ENCODE peak calls at places on chromosomes 3 and 15, in ten cellular contexts. Z, G, R, L, I, N, B, U, Y and H are unnamed samples. For H3K4me1, the result is how much of the 10 kb centered on the place peaks cover.

GRCh38 chr3:179179979-179180758 is 32.0 kb downstream of the PIK3CA start:
- DNase-seq in Z (no peak), G (no peak), R (peak), L (no peak), I (no peak), N (peak), B (no peak), U (peak), Y (no peak), H (no peak)

GRCh38 chr3:143445118-143445517 is 325.5 kb downstream of the CHST2 start:
- DNase-seq in Z (no peak), G (no peak), R (peak), L (no peak), I (no peak), N (peak), B (peak), U (peak), Y (no peak), H (no peak)

GRCh38 chr3:188469228-188469885 is 315.4 kb downstream of the LPP start:
- DNase-seq in Z (no peak), G (peak), R (no peak), L (no peak), I (no peak), N (no peak), B (no peak), U (peak), Y (no peak), H (no peak)

GRCh38 chr3:184526158-184526483 is 35.5 kb upstream of the EPHB3 start:
- DNase-seq in Z (no peak), G (no peak), R (no peak), L (no peak), I (peak), N (no peak), B (no peak), U (no peak), Y (no peak), H (no peak)

GRCh38 chr3:73530030-73530411 is 94.7 kb downstream of the PDZRN3 start:
- DNase-seq in Z (no peak), G (no peak), R (peak), L (no peak), I (no peak), N (no peak), B (no peak), U (peak), Y (no peak), H (no peak)

GRCh38 chr3:99500485-99500884 is 137.9 kb upstream of the COL8A1 start:
- DNase-seq in Z (no peak), G (no peak), R (no peak), L (no peak), I (no peak), N (no peak), B (no peak), U (no peak), Y (no peak), H (no peak)

GRCh38 chr3:141929341-141929995 is 53.0 kb downstream of the ATP1B3 start:
- DNase-seq in Z (no peak), G (no peak), R (no peak), L (no peak), I (no peak), N (no peak), B (no peak), U (no peak), Y (no peak), H (peak)

GRCh38 chr3:48738926-48739616 is 22.1 kb upstream of the IP6K2 start:
- DNase-seq in Z (no peak), G (no peak), R (no peak), L (no peak), I (no peak), N (no peak), B (no peak), U (no peak), Y (no peak), H (no peak)

GRCh38 chr15:60324706-60325438 is 72.9 kb downstream of the ANXA2 start:
- DNase-seq in Z (no peak), G (no peak), R (no peak), L (no peak), I (no peak), N (no peak), B (no peak), U (no peak), Y (no peak), H (no peak)

GRCh38 chr3:42700366-42701288 is 2.0 kb downstream of the HHATL start:
- DNase-seq in Z (no peak), G (peak), R (no peak), L (peak), I (no peak), N (no peak), B (no peak), U (no peak), Y (peak), H (peak)

GRCh38 chr15:101010781-101011180 is 91.6 kb downstream of the LRRK1 start:
- DNase-seq in Z (no peak), G (no peak), R (no peak), L (no peak), I (no peak), N (no peak), B (no peak), U (no peak), Y (no peak), H (peak)

GRCh38 chr15:100663066-100663465 is 60.7 kb downstream of the ASB7 start:
- DNase-seq in Z (no peak), G (no peak), R (no peak), L (no peak), I (peak), N (no peak), B (no peak), U (no peak), Y (no peak), H (no peak)

GRCh38 chr3:82088749-82089148 is 327.3 kb upstream of the GBE1 start:
- DNase-seq in Z (no peak), G (no peak), R (no peak), L (no peak), I (no peak), N (no peak), B (no peak), U (no peak), Y (no peak), H (no peak)

GRCh38 chr3:127044996-127045395 is 62.1 kb downstream of the PLXNA1 start:
- DNase-seq in Z (peak), G (no peak), R (peak), L (peak), I (peak), N (no peak), B (no peak), U (no peak), Y (no peak), H (no peak)

GRCh38 chr3:48222616-48223513 is at the start of gene CAMP:
- DNase-seq in Z (peak), G (peak), R (peak), L (peak), I (no peak), N (peak), B (peak), U (peak), Y (peak), H (peak)

GRCh38 chr3:72538070-72538745 is 310.0 kb downstream of the SHQ1 start:
- DNase-seq in Z (no peak), G (no peak), R (no peak), L (no peak), I (no peak), N (no peak), B (peak), U (no peak), Y (no peak), H (no peak)

GRCh38 chr3:115693868-115694267 is 70.6 kb downstream of the GAP43 start:
- DNase-seq in Z (no peak), G (no peak), R (no peak), L (no peak), I (no peak), N (no peak), B (no peak), U (no peak), Y (no peak), H (no peak)

GRCh38 chr15:84570164-84570692 is 30.6 kb upstream of the ZSCAN2 start:
- DNase-seq in Z (peak), G (peak), R (no peak), L (peak), I (peak), N (peak), B (no peak), U (peak), Y (peak), H (no peak)

GRCh38 chr3:58526124-58526957 is 10.6 kb downstream of the ACOX2 start:
- DNase-seq in Z (no peak), G (no peak), R (peak), L (no peak), I (peak), N (peak), B (no peak), U (peak), Y (no peak), H (peak)

GRCh38 chr3:97102641-97103040 is 288.2 kb downstream of the EPHA6 start:
- DNase-seq in Z (no peak), G (no peak), R (no peak), L (no peak), I (no peak), N (no peak), B (no peak), U (peak), Y (no peak), H (no peak)

GRCh38 chr15:28947241-28947674 is 61.5 kb downstream of the APBA2 start:
- DNase-seq in Z (peak), G (no peak), R (no peak), L (no peak), I (no peak), N (no peak), B (no peak), U (no peak), Y (no peak), H (no peak)

GRCh38 chr15:43527802-43528541 is 10.6 kb downstream of the MAP1A start:
- DNase-seq in Z (no peak), G (no peak), R (no peak), L (no peak), I (no peak), N (no peak), B (no peak), U (no peak), Y (no peak), H (no peak)

GRCh38 chr15:100922192-100923040 is 3.3 kb downstream of the LRRK1 start:
- DNase-seq in Z (no peak), G (no peak), R (no peak), L (no peak), I (no peak), N (no peak), B (no peak), U (no peak), Y (no peak), H (no peak)

GRCh38 chr3:36867810-36868209 is 77.0 kb downstream of the TRANK1 start:
- DNase-seq in Z (no peak), G (no peak), R (no peak), L (no peak), I (peak), N (no peak), B (no peak), U (no peak), Y (no peak), H (no peak)

GRCh38 chr3:181794036-181794790 is 82.5 kb downstream of the SOX2 start:
- DNase-seq in Z (no peak), G (no peak), R (no peak), L (no peak), I (no peak), N (no peak), B (no peak), U (no peak), Y (no peak), H (no peak)

GRCh38 chr3:161316006-161316689 is 55.2 kb downstream of the SPTSSB start:
- DNase-seq in Z (no peak), G (no peak), R (no peak), L (no peak), I (no peak), N (peak), B (no peak), U (peak), Y (no peak), H (no peak)

GRCh38 chr3:184062637-184063036 is 9.8 kb downstream of the HTR3C start:
- DNase-seq in Z (no peak), G (no peak), R (no peak), L (no peak), I (no peak), N (no peak), B (no peak), U (no peak), Y (no peak), H (no peak)

GRCh38 chr3:19183572-19183971 is 35.3 kb downstream of the KCNH8 start:
- DNase-seq in Z (no peak), G (no peak), R (no peak), L (no peak), I (no peak), N (no peak), B (no peak), U (no peak), Y (no peak), H (no peak)

GRCh38 chr15:92881570-92881837 is 18.6 kb upstream of the CHD2 start:
- DNase-seq in Z (no peak), G (no peak), R (no peak), L (no peak), I (no peak), N (no peak), B (no peak), U (no peak), Y (no peak), H (no peak)

GRCh38 chr15:50653156-50653743 is 33.3 kb downstream of the TRPM7 start:
- DNase-seq in Z (no peak), G (no peak), R (no peak), L (no peak), I (no peak), N (peak), B (no peak), U (no peak), Y (no peak), H (no peak)

GRCh38 chr15:38476120-38476519 is 22.2 kb downstream of the FAM98B start:
- DNase-seq in Z (no peak), G (no peak), R (no peak), L (no peak), I (no peak), N (no peak), B (no peak), U (no peak), Y (no peak), H (no peak)

DNA sequence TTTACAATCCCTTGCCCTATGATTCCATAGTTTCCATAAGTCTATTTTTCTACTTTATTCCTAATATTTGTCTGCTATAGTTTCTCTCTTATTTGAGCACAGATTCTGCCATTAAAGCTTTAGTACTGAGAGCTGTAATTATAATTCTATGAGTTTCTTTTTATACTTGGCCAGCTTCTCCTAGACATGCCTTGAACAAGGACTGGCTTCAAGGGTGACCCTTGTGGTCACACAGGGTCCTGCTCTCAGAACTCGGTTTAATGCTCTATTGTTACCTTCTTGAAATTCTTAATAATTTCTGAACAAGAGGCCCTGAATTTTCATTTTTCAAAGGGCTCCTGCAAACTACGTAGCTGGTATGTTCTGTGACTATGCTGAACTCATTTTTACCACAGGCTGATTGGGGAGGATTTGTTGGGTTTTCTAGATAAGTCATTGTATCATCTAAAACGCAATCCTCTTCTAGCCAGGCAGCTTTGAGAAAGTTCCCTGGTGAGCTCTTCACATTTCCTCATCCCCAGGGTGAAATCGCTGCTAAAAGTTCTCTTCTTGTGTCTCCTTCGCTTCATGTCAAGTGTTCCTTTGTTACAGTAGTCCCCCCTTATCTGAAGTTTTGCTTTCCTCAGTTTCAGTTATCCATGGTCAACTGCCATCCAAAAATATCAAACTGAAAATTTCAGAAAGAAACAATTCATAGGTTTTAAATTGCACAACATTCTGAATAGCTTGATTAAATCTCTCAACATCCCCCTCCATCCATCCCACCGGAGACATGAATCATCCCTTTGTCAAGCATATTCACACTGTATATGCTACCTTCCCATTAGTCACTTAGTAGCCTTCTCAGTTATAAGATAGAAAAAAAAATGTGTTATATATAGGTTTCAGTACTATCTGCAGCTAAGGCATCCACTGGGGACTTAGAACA is 12.6 kb upstream of the PLCL2 start:
- DNase-seq in Z (no peak), G (no peak), R (no peak), L (no peak), I (no peak), N (no peak), B (no peak), U (peak), Y (no peak), H (no peak)
- TF ChIP-seq CTCF in Z (no peak), G (no peak), R (no peak), L (no peak), I (peak), N (no peak), B (no peak), U (no peak), Y (no peak), H (no peak)

GRCh38 chr3:52488746-52489145 is 6.4 kb upstream of the STAB1 start:
- DNase-seq in Z (no peak), G (no peak), R (no peak), L (no peak), I (no peak), N (no peak), B (no peak), U (no peak), Y (no peak), H (no peak)
- H3K4me1 ChIP-seq in Z (under half), G (under half), R (under half), L (half or more), I (under half), N (under half), B (under half), U (under half), Y (under half), H (half or more)

GRCh38 chr3:145355175-145355574 is 805.8 kb downstream of the PLOD2 start:
- DNase-seq in Z (no peak), G (no peak), R (no peak), L (no peak), I (no peak), N (no peak), B (no peak), U (no peak), Y (no peak), H (no peak)
- H3K4me3 ChIP-seq in Z (no peak), G (no peak), R (no peak), L (no peak), I (no peak), N (no peak), B (no peak), U (no peak), Y (no peak), H (no peak)

GRCh38 chr3:69178838-69179739 is 56.7 kb upstream of the LMOD3 start:
- DNase-seq in Z (no peak), G (no peak), R (no peak), L (no peak), I (no peak), N (peak), B (no peak), U (peak), Y (no peak), H (no peak)
- TF ChIP-seq CTCF in Z (no peak), G (no peak), R (no peak), L (no peak), I (no peak), N (no peak), B (no peak), U (no peak), Y (no peak), H (no peak)

DNA sequence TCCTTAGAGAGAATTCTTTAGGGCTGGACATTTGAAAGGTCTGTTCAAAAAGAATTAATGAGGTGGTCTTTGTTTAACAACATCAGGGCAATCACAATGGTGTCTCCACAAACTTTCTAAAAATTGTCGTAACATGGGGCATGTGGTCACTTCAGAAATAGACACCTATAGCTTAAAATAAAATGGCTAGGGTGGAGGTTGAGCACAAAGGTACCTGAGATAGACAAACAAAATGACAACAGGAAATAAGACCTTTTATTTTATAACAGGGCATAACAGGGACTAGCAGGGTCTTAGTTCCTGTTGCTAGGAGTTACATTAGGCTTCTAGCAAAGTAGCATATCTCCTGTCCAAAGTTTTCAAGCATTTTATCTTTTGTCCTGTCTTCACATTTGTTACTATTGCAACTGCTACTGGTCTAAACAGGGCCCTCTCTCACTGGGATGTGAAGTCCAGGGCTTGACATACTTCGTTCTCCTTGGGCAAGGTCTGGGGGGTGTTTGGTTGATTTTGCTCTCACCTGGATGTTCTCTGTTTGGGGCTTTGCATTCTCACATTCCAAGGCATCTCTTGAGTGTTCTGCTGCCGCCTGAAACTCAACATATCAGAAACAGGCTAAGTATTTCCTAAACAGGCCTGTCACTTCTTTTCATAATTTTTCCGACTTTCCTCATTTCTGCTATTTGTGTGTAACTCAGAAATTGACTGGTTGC is 3.0 kb downstream of the GCSAM start:
- DNase-seq in Z (no peak), G (no peak), R (no peak), L (no peak), I (no peak), N (no peak), B (no peak), U (no peak), Y (no peak), H (no peak)
- H3K4me1 ChIP-seq in Z (under half), G (under half), R (under half), L (under half), I (under half), N (under half), B (under half), U (under half), Y (under half), H (under half)

DNA sequence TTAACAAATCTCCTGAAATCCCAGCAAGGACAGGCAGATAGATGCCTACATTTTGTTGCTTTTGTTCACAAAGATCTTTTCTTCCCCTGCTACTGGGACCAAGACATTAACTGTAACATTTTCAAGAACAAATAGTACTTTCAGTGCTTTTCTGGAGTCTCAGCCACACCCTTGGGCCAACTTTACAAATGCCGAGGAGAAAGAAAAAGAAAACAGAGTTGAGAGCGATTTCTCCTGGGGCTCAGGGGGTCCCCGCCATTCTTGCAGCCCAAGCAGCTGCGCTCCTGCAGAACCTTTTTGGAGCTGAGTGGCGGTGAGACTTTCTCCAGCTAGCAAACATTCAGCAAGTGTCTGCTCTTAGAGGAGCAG is 18.8 kb downstream of the EID1 start:
- DNase-seq in Z (no peak), G (no peak), R (no peak), L (no peak), I (no peak), N (no peak), B (no peak), U (no peak), Y (no peak), H (no peak)
- H3K4me3 ChIP-seq in Z (no peak), G (peak), R (no peak), L (peak), I (no peak), N (peak), B (no peak), U (peak), Y (peak), H (peak)

GRCh38 chr3:195269375-195270078 is 1.4 kb downstream of the XXYLT1 start:
- DNase-seq in Z (no peak), G (no peak), R (no peak), L (no peak), I (no peak), N (no peak), B (no peak), U (no peak), Y (no peak), H (no peak)

GRCh38 chr3:195270079-195270349 is 945 bp downstream of the XXYLT1 start:
- DNase-seq in Z (no peak), G (no peak), R (no peak), L (no peak), I (no peak), N (no peak), B (no peak), U (no peak), Y (no peak), H (no peak)

GRCh38 chr3:195271116-195271858 is at the start of gene XXYLT1:
- DNase-seq in Z (peak), G (peak), R (peak), L (peak), I (peak), N (peak), B (no peak), U (peak), Y (peak), H (peak)

GRCh38 chr3:195270350-195271115 is 426 bp downstream of the XXYLT1 start:
- DNase-seq in Z (peak), G (peak), R (peak), L (no peak), I (peak), N (peak), B (no peak), U (peak), Y (no peak), H (no peak)

GRCh38 chr3:195271859-195272243 is 892 bp upstream of the XXYLT1 start:
- DNase-seq in Z (no peak), G (no peak), R (no peak), L (no peak), I (no peak), N (no peak), B (no peak), U (no peak), Y (no peak), H (no peak)
- TF ChIP-seq CTCF in Z (no peak), G (no peak), R (no peak), L (peak), I (no peak), N (no peak), B (no peak), U (no peak), Y (peak), H (no peak)